ENCODE peak calls at places on chromosomes 6 and 20, in seven cellular contexts. J, I, Z, W, F, P and H are unnamed samples.

GRCh38 chr6:75498862-75499261 is 5.3 kb upstream of the FILIP1 start:
- DNase-seq in F (no peak), P (no peak), J (no peak), I (no peak), W (no peak), Z (no peak), H (no peak)

GRCh38 chr6:71187136-71187535 is 101.5 kb upstream of the OGFRL1 start:
- DNase-seq in F (no peak), I (no peak), J (no peak), W (no peak), Z (no peak), P (no peak), H (no peak)

GRCh38 chr20:8299921-8300320 is 167.9 kb downstream of the PLCB1 start:
- DNase-seq in F (no peak), Z (no peak), P (no peak), W (no peak), I (peak; percentile 81), J (no peak), H (peak; percentile 20)

GRCh38 chr6:142941018-142941417 is 4.0 kb downstream of the HIVEP2 start:
- DNase-seq in W (no peak), Z (no peak), P (no peak), F (no peak), J (no peak), I (no peak), H (no peak)

GRCh38 chr6:77286541-77286940 is 176.8 kb downstream of the HTR1B start:
- DNase-seq in I (no peak), J (no peak), P (no peak), Z (no peak), W (no peak), F (no peak), H (no peak)

GRCh38 chr6:52407467-52407866 is 12.7 kb upstream of the EFHC1 start:
- DNase-seq in J (no peak), F (peak; percentile 36), P (peak; percentile 74), W (no peak), I (peak; percentile 61), Z (peak; percentile 75), H (peak; percentile 79)

GRCh38 chr20:57671662-57672061 is 38.2 kb downstream of the PMEPA1 start:
- DNase-seq in F (no peak), Z (no peak), W (no peak), P (peak; percentile 42), I (no peak), J (no peak), H (no peak)

GRCh38 chr6:30378290-30378937 is 33.5 kb downstream of the RPP21 start:
- DNase-seq in W (no peak), J (no peak), Z (peak; percentile 50), I (peak; percentile 19), F (peak; percentile 41), P (peak; percentile 61), H (peak; percentile 34)

GRCh38 chr6:170370413-170370812 is 63.9 kb downstream of the FAM120B start:
- DNase-seq in Z (no peak), P (no peak), W (no peak), F (no peak), J (no peak), I (no peak), H (no peak)

GRCh38 chr6:146359123-146359522 is 184.5 kb upstream of the RAB32 start:
- DNase-seq in W (no peak), F (no peak), P (no peak), Z (no peak), J (no peak), I (no peak), H (no peak)

GRCh38 chr6:146357578-146358340 is 185.9 kb upstream of the RAB32 start:
- DNase-seq in F (no peak), Z (no peak), J (no peak), I (peak; percentile 27), P (peak; percentile 48), W (no peak), H (peak; percentile 41)

GRCh38 chr6:146361367-146361924 is 182.2 kb upstream of the RAB32 start:
- DNase-seq in Z (no peak), P (no peak), W (no peak), F (no peak), J (no peak), I (no peak), H (no peak)

GRCh38 chr6:146355521-146356100 is 188.0 kb upstream of the RAB32 start:
- DNase-seq in J (no peak), P (no peak), W (no peak), I (no peak), Z (peak; percentile 90), F (peak; percentile 4), H (no peak)

DNA sequence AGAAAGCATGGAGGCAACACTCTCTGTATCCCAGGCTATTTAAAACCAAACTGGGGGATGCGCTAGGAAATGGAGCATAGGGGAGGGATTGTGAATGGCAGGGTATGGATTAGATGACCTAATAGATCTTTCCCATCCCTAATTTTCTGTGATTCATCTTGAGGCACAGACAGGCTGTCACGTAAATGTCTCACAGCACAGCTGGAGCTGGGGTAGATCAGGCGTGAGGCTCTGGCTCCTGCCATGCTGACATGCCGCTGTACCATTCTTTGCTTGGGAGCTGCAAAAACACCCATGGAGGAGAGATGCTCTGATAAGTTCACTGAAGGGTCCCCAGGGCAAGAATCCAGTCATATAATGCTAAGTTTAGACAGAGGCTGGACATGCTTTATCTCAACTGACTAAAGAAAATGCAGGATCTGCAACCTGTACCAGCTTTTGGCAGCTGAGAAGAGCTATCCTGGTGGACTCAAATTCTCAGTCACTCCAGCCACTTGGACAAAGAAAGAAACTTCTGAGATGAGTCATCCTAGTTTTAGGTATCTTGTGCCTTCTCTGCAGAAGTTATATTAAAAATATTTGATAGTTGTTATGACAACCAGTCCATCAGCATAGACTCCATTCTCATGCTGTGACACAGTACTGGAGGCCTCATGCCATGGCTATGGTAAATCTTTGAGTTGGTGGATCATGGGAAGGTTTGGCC is 185.1 kb upstream of the RAB32 start:
- DNase-seq in F (no peak), P (peak; percentile 5), J (no peak), W (no peak), Z (peak; percentile 45), I (no peak), H (peak; percentile 8)
- H3K4me2 ChIP-seq in F (no peak overlapping the region), P (no peak overlapping the region), J (no peak overlapping the region), W (no peak overlapping the region), Z (no peak overlapping the region), I (no peak overlapping the region), H (no peak overlapping the region)

GRCh38 chr20:43691928-43692524 is 25.1 kb downstream of the MYBL2 start:
- DNase-seq in J (peak; percentile 66), W (peak; percentile 25), P (peak; percentile 35), F (peak; percentile 26), Z (peak; percentile 67), I (peak; percentile 18), H (peak; percentile 47)
- H2BK5ac ChIP-seq in J (no peak overlapping the region), W (no peak overlapping the region), P (no peak overlapping the region), F (no peak overlapping the region), Z (no peak overlapping the region), I (no peak overlapping the region), H (no peak overlapping the region)

DNA sequence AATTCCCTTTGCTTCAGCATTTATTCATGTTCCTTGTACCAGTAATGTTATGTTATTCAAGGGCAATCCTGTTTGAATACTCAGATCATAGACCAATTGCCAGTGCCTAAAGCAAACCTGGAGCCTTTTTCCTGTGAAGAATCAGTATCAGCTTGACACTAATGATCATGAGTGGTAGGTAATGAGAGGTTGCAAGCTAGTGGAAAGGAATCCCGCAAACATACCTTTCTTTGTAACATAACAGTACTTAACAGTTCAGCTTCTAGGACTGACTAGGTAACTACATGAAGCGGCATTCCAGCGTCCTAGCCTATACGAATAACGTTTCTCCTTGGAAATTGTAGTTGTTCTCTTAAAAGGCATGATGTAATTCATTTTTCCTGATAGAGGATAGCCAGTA is 253.7 kb downstream of the TMEM242 start:
- DNase-seq in F (no peak), I (no peak), Z (peak; percentile 51), W (no peak), J (no peak), P (peak; percentile 17), H (no peak)
- H3K4me1 ChIP-seq in F (peaks cover 17% of the 10 kb centered on the region), I (peaks cover 17% of the 10 kb centered on the region), Z (peaks cover 3% of the 10 kb centered on the region), W (peaks cover 5% of the 10 kb centered on the region), J (peaks cover 2% of the 10 kb centered on the region), P (peaks cover under 1% of the 10 kb centered on the region), H (peaks cover 8% of the 10 kb centered on the region)

GRCh38 chr6:37569999-37570776 is 70.5 kb upstream of the CCDC167 start:
- DNase-seq in W (no peak), I (no peak), P (no peak), Z (no peak), F (no peak), J (no peak), H (no peak)

GRCh38 chr6:37566209-37566859 is 66.6 kb upstream of the CCDC167 start:
- DNase-seq in I (no peak), W (no peak), J (peak; percentile 80), P (peak; percentile 44), F (peak; percentile 80), Z (no peak), H (peak; percentile 54)

GRCh38 chr6:37570801-37571200 is 71.1 kb upstream of the CCDC167 start:
- DNase-seq in Z (no peak), F (peak; percentile 55), J (no peak), I (no peak), P (peak; percentile 47), W (no peak), H (no peak)

GRCh38 chr6:37572340-37572739 is 72.6 kb upstream of the CCDC167 start:
- DNase-seq in W (no peak), F (no peak), P (no peak), Z (no peak), I (no peak), J (no peak), H (no peak)

GRCh38 chr6:37569317-37569716 is 69.6 kb upstream of the CCDC167 start:
- DNase-seq in Z (no peak), J (no peak), P (no peak), F (no peak), W (no peak), I (no peak), H (no peak)
- H3K4me2 ChIP-seq in Z (no peak overlapping the region), J (no peak overlapping the region), P (no peak overlapping the region), F (no peak overlapping the region), W (no peak overlapping the region), I (no peak overlapping the region), H (no peak overlapping the region)

GRCh38 chr20:44768256-44768655 is 22.6 kb downstream of the KCNK15 start:
- DNase-seq in W (no peak), Z (no peak), I (no peak), P (no peak), J (no peak), F (no peak), H (no peak)
- H2BK5ac ChIP-seq in W (no peak overlapping the region), Z (no peak overlapping the region), I (no peak overlapping the region), P (no peak overlapping the region), J (no peak overlapping the region), F (no peak overlapping the region), H (no peak overlapping the region)

GRCh38 chr6:105896052-105896820 is 189.9 kb upstream of the PRDM1 start:
- DNase-seq in F (no peak), Z (peak; percentile 76), W (no peak), I (peak; percentile 56), J (no peak), P (peak; percentile 64), H (no peak)

GRCh38 chr6:105894556-105894955 is 191.6 kb upstream of the PRDM1 start:
- DNase-seq in F (no peak), W (no peak), I (no peak), Z (no peak), J (no peak), P (peak; percentile 78), H (no peak)

GRCh38 chr6:105896821-105897095 is 189.4 kb upstream of the PRDM1 start:
- DNase-seq in J (no peak), W (no peak), I (no peak), P (no peak), F (no peak), Z (no peak), H (no peak)

GRCh38 chr6:105892577-105893262 is 193.4 kb upstream of the PRDM1 start:
- DNase-seq in Z (peak; percentile 73), W (no peak), I (no peak), F (no peak), P (no peak), J (no peak), H (no peak)

GRCh38 chr6:105893741-105894140 is 192.4 kb upstream of the PRDM1 start:
- DNase-seq in F (no peak), Z (no peak), J (no peak), I (no peak), W (no peak), P (no peak), H (no peak)
- H3K4me1 ChIP-seq in F (peaks cover 4% of the 10 kb centered on the region), Z (peaks cover 9% of the 10 kb centered on the region), J (no peaks in the 10 kb centered on the region), I (peaks cover 10% of the 10 kb centered on the region), W (no peaks in the 10 kb centered on the region), P (peaks cover 3% of the 10 kb centered on the region), H (no peaks in the 10 kb centered on the region)